ENCODE peak calls at places on chromosomes 3 and 15, in ten cellular contexts. One of them, this sample, is unnamed.

GRCh38 chr3:122101646-122102045 is 46.5 kb downstream of the CD86 start:
- DNase-seq in BJ: no peak
- DNase-seq in HL-60: no peak
- DNase-seq in mucosa of descending colon: peak
- DNase-seq in HFF-Myc: peak
- DNase-seq in esophagus squamous epithelium: no peak
- DNase-seq in upper lobe of right lung: no peak
- DNase-seq in Peyer's patch: no peak
- DNase-seq in HCT116: peak
- DNase-seq in Panc1: peak
- DNase-seq in this sample: peak

GRCh38 chr3:104763007-104763406 is 603.7 kb upstream of the ALCAM start:
- DNase-seq in esophagus squamous epithelium: no peak
- DNase-seq in HFF-Myc: peak
- DNase-seq in Panc1: no peak
- DNase-seq in BJ: no peak
- DNase-seq in HCT116: no peak
- DNase-seq in mucosa of descending colon: no peak
- DNase-seq in upper lobe of right lung: no peak
- DNase-seq in Peyer's patch: no peak
- DNase-seq in HL-60: no peak
- DNase-seq in this sample: peak

GRCh38 chr3:135929670-135930069 is 35.9 kb upstream of the PPP2R3A start:
- DNase-seq in Panc1: no peak
- DNase-seq in esophagus squamous epithelium: no peak
- DNase-seq in upper lobe of right lung: no peak
- DNase-seq in HL-60: no peak
- DNase-seq in mucosa of descending colon: peak
- DNase-seq in BJ: peak
- DNase-seq in HFF-Myc: peak
- DNase-seq in HCT116: no peak
- DNase-seq in Peyer's patch: no peak
- DNase-seq in this sample: no peak

GRCh38 chr3:12750658-12751071 is 8.4 kb downstream of the TMEM40 start:
- DNase-seq in HL-60: no peak
- DNase-seq in mucosa of descending colon: no peak
- DNase-seq in Peyer's patch: no peak
- DNase-seq in upper lobe of right lung: no peak
- DNase-seq in Panc1: no peak
- DNase-seq in BJ: peak
- DNase-seq in HCT116: no peak
- DNase-seq in esophagus squamous epithelium: no peak
- DNase-seq in HFF-Myc: peak
- DNase-seq in this sample: no peak

GRCh38 chr3:128447561-128448013 is 19.1 kb downstream of the DNAJB8 start:
- DNase-seq in HL-60: no peak
- DNase-seq in Panc1: no peak
- DNase-seq in Peyer's patch: no peak
- DNase-seq in upper lobe of right lung: no peak
- DNase-seq in HCT116: no peak
- DNase-seq in esophagus squamous epithelium: no peak
- DNase-seq in HFF-Myc: no peak
- DNase-seq in mucosa of descending colon: no peak
- DNase-seq in BJ: no peak
- DNase-seq in this sample: peak

GRCh38 chr3:109702252-109702651 is 364.9 kb upstream of the DPPA4 start:
- DNase-seq in mucosa of descending colon: no peak
- DNase-seq in esophagus squamous epithelium: no peak
- DNase-seq in BJ: no peak
- DNase-seq in Peyer's patch: no peak
- DNase-seq in upper lobe of right lung: no peak
- DNase-seq in HL-60: peak
- DNase-seq in Panc1: no peak
- DNase-seq in HFF-Myc: no peak
- DNase-seq in HCT116: no peak
- DNase-seq in this sample: no peak

GRCh38 chr3:127738192-127738840 is 65.6 kb downstream of the ABTB1 start:
- DNase-seq in HFF-Myc: peak
- DNase-seq in esophagus squamous epithelium: no peak
- DNase-seq in Panc1: no peak
- DNase-seq in upper lobe of right lung: no peak
- DNase-seq in BJ: no peak
- DNase-seq in HL-60: no peak
- DNase-seq in Peyer's patch: peak
- DNase-seq in HCT116: no peak
- DNase-seq in mucosa of descending colon: peak
- DNase-seq in this sample: no peak

GRCh38 chr15:66780172-66780972 is 78.3 kb downstream of the SMAD6 start:
- DNase-seq in upper lobe of right lung: no peak
- DNase-seq in HFF-Myc: peak
- DNase-seq in mucosa of descending colon: peak
- DNase-seq in Panc1: no peak
- DNase-seq in BJ: no peak
- DNase-seq in Peyer's patch: peak
- DNase-seq in esophagus squamous epithelium: no peak
- DNase-seq in HCT116: no peak
- DNase-seq in HL-60: no peak
- DNase-seq in this sample: peak

GRCh38 chr3:106004841-106005240 is 136.0 kb upstream of the CBLB start:
- DNase-seq in HFF-Myc: no peak
- DNase-seq in upper lobe of right lung: no peak
- DNase-seq in mucosa of descending colon: no peak
- DNase-seq in BJ: no peak
- DNase-seq in HL-60: no peak
- DNase-seq in Peyer's patch: no peak
- DNase-seq in esophagus squamous epithelium: no peak
- DNase-seq in Panc1: no peak
- DNase-seq in HCT116: no peak
- DNase-seq in this sample: no peak

GRCh38 chr3:115999598-115999997 is 376.3 kb downstream of the GAP43 start:
- DNase-seq in esophagus squamous epithelium: no peak
- DNase-seq in Peyer's patch: no peak
- DNase-seq in HCT116: no peak
- DNase-seq in Panc1: no peak
- DNase-seq in HL-60: no peak
- DNase-seq in upper lobe of right lung: no peak
- DNase-seq in BJ: no peak
- DNase-seq in mucosa of descending colon: no peak
- DNase-seq in HFF-Myc: no peak
- DNase-seq in this sample: no peak

GRCh38 chr15:93973287-93973686 is 258.1 kb upstream of the MCTP2 start:
- DNase-seq in Panc1: no peak
- DNase-seq in BJ: no peak
- DNase-seq in upper lobe of right lung: no peak
- DNase-seq in HFF-Myc: no peak
- DNase-seq in esophagus squamous epithelium: no peak
- DNase-seq in Peyer's patch: no peak
- DNase-seq in HCT116: no peak
- DNase-seq in HL-60: no peak
- DNase-seq in mucosa of descending colon: peak
- DNase-seq in this sample: no peak

GRCh38 chr3:124834723-124835718 is 52.1 kb downstream of the ITGB5 start:
- DNase-seq in HCT116: peak
- DNase-seq in HL-60: no peak
- DNase-seq in mucosa of descending colon: peak
- DNase-seq in upper lobe of right lung: no peak
- DNase-seq in Panc1: no peak
- DNase-seq in Peyer's patch: peak
- DNase-seq in esophagus squamous epithelium: no peak
- DNase-seq in HFF-Myc: peak
- DNase-seq in BJ: no peak
- DNase-seq in this sample: peak

GRCh38 chr3:124831631-124832184 is 55.5 kb downstream of the ITGB5 start:
- DNase-seq in Peyer's patch: no peak
- DNase-seq in Panc1: no peak
- DNase-seq in HCT116: no peak
- DNase-seq in HL-60: no peak
- DNase-seq in mucosa of descending colon: no peak
- DNase-seq in upper lobe of right lung: no peak
- DNase-seq in HFF-Myc: no peak
- DNase-seq in esophagus squamous epithelium: no peak
- DNase-seq in BJ: no peak
- DNase-seq in this sample: no peak

GRCh38 chr3:124833710-124834332 is 53.3 kb downstream of the ITGB5 start:
- DNase-seq in BJ: no peak
- DNase-seq in upper lobe of right lung: no peak
- DNase-seq in HL-60: no peak
- DNase-seq in mucosa of descending colon: no peak
- DNase-seq in Panc1: no peak
- DNase-seq in esophagus squamous epithelium: no peak
- DNase-seq in HCT116: no peak
- DNase-seq in Peyer's patch: no peak
- DNase-seq in HFF-Myc: no peak
- DNase-seq in this sample: no peak

GRCh38 chr3:124829819-124830554 is 57.2 kb downstream of the ITGB5 start:
- DNase-seq in upper lobe of right lung: no peak
- DNase-seq in HFF-Myc: no peak
- DNase-seq in Peyer's patch: no peak
- DNase-seq in HL-60: no peak
- DNase-seq in mucosa of descending colon: no peak
- DNase-seq in esophagus squamous epithelium: no peak
- DNase-seq in HCT116: no peak
- DNase-seq in BJ: no peak
- DNase-seq in Panc1: no peak
- DNase-seq in this sample: no peak

GRCh38 chr3:124832782-124833709 is 54.1 kb downstream of the ITGB5 start:
- DNase-seq in mucosa of descending colon: no peak
- DNase-seq in HFF-Myc: peak
- DNase-seq in HCT116: no peak
- DNase-seq in BJ: peak
- DNase-seq in esophagus squamous epithelium: no peak
- DNase-seq in upper lobe of right lung: no peak
- DNase-seq in Peyer's patch: no peak
- DNase-seq in HL-60: no peak
- DNase-seq in Panc1: no peak
- DNase-seq in this sample: peak
- H3K4me3 ChIP-seq in mucosa of descending colon: no peak
- H3K4me3 ChIP-seq in HFF-Myc: no peak
- H3K4me3 ChIP-seq in HCT116: no peak
- H3K4me3 ChIP-seq in BJ: no peak
- H3K4me3 ChIP-seq in esophagus squamous epithelium: no peak
- H3K4me3 ChIP-seq in upper lobe of right lung: no peak
- H3K4me3 ChIP-seq in Peyer's patch: no peak
- H3K4me3 ChIP-seq in HL-60: no peak
- H3K4me3 ChIP-seq in Panc1: no peak
- H3K4me3 ChIP-seq in this sample: no peak

GRCh38 chr15:31605467-31605931 is 278.9 kb downstream of the KLF13 start:
- DNase-seq in mucosa of descending colon: no peak
- DNase-seq in HCT116: no peak
- DNase-seq in HFF-Myc: no peak
- DNase-seq in esophagus squamous epithelium: no peak
- DNase-seq in Peyer's patch: no peak
- DNase-seq in Panc1: no peak
- DNase-seq in BJ: no peak
- DNase-seq in upper lobe of right lung: no peak
- DNase-seq in HL-60: no peak
- DNase-seq in this sample: no peak
- TF ChIP-seq CTCF in mucosa of descending colon: no peak
- TF ChIP-seq CTCF in HCT116: no peak
- TF ChIP-seq CTCF in HFF-Myc: peak
- TF ChIP-seq CTCF in esophagus squamous epithelium: no peak
- TF ChIP-seq CTCF in Peyer's patch: no peak
- TF ChIP-seq CTCF in Panc1: peak
- TF ChIP-seq CTCF in BJ: peak
- TF ChIP-seq CTCF in upper lobe of right lung: no peak
- TF ChIP-seq CTCF in HL-60: no peak
- TF ChIP-seq CTCF in this sample: peak

GRCh38 chr3:69012111-69012835 is 1.2 kb downstream of the EOGT start:
- DNase-seq in HL-60: no peak
- DNase-seq in mucosa of descending colon: peak
- DNase-seq in Peyer's patch: no peak
- DNase-seq in esophagus squamous epithelium: no peak
- DNase-seq in Panc1: no peak
- DNase-seq in HFF-Myc: peak
- DNase-seq in HCT116: no peak
- DNase-seq in upper lobe of right lung: peak
- DNase-seq in BJ: peak
- DNase-seq in this sample: no peak

GRCh38 chr3:69009559-69010410 is 3.7 kb downstream of the EOGT start:
- DNase-seq in esophagus squamous epithelium: no peak
- DNase-seq in HL-60: no peak
- DNase-seq in Peyer's patch: no peak
- DNase-seq in Panc1: no peak
- DNase-seq in upper lobe of right lung: no peak
- DNase-seq in HCT116: no peak
- DNase-seq in BJ: peak
- DNase-seq in HFF-Myc: peak
- DNase-seq in mucosa of descending colon: no peak
- DNase-seq in this sample: no peak

GRCh38 chr3:69012836-69013255 is 638 bp downstream of the EOGT start:
- DNase-seq in HCT116: no peak
- DNase-seq in esophagus squamous epithelium: no peak
- DNase-seq in Panc1: no peak
- DNase-seq in mucosa of descending colon: peak
- DNase-seq in Peyer's patch: no peak
- DNase-seq in upper lobe of right lung: peak
- DNase-seq in BJ: no peak
- DNase-seq in HL-60: no peak
- DNase-seq in HFF-Myc: no peak
- DNase-seq in this sample: no peak

GRCh38 chr3:69013256-69014021 is at the start of gene EOGT:
- DNase-seq in HL-60: peak
- DNase-seq in Panc1: peak
- DNase-seq in HCT116: peak
- DNase-seq in BJ: peak
- DNase-seq in HFF-Myc: no peak
- DNase-seq in upper lobe of right lung: peak
- DNase-seq in esophagus squamous epithelium: no peak
- DNase-seq in mucosa of descending colon: peak
- DNase-seq in Peyer's patch: peak
- DNase-seq in this sample: no peak

DNA sequence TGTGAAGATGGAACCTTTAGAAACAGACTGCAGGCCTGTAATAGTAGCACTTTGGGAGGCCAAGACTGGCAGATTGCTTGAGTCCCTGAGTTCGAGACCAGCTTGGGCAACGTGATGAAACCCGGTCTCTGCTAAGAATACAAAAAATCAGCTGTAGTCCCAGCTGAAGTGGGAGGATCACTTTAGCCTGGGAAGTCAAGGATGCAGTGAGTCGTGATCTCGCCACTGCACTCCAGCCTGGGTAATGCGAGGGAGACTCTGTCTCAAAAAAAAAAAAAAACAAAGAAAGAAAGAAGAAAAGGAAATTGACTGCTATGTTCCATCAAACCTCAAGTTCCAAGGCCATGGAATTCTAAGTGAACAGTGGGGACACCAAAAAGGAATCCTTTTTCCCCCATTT is 2.2 kb downstream of the EOGT start:
- DNase-seq in HL-60: no peak
- DNase-seq in BJ: no peak
- DNase-seq in HCT116: no peak
- DNase-seq in esophagus squamous epithelium: no peak
- DNase-seq in HFF-Myc: no peak
- DNase-seq in mucosa of descending colon: no peak
- DNase-seq in Panc1: no peak
- DNase-seq in upper lobe of right lung: no peak
- DNase-seq in Peyer's patch: no peak
- DNase-seq in this sample: no peak
- H3K4me3 ChIP-seq in HL-60: no peak
- H3K4me3 ChIP-seq in BJ: no peak
- H3K4me3 ChIP-seq in HCT116: no peak
- H3K4me3 ChIP-seq in esophagus squamous epithelium: no peak
- H3K4me3 ChIP-seq in HFF-Myc: no peak
- H3K4me3 ChIP-seq in mucosa of descending colon: no peak
- H3K4me3 ChIP-seq in Panc1: no peak
- H3K4me3 ChIP-seq in upper lobe of right lung: peak
- H3K4me3 ChIP-seq in Peyer's patch: no peak
- H3K4me3 ChIP-seq in this sample: no peak

GRCh38 chr3:38345879-38346583 is 554 bp upstream of the XYLB start:
- DNase-seq in HFF-Myc: no peak
- DNase-seq in mucosa of descending colon: no peak
- DNase-seq in HCT116: no peak
- DNase-seq in Peyer's patch: no peak
- DNase-seq in Panc1: no peak
- DNase-seq in HL-60: no peak
- DNase-seq in esophagus squamous epithelium: no peak
- DNase-seq in BJ: no peak
- DNase-seq in upper lobe of right lung: no peak
- DNase-seq in this sample: no peak
- TF ChIP-seq CTCF in HFF-Myc: no peak
- TF ChIP-seq CTCF in mucosa of descending colon: no peak
- TF ChIP-seq CTCF in HCT116: no peak
- TF ChIP-seq CTCF in Peyer's patch: no peak
- TF ChIP-seq CTCF in Panc1: no peak
- TF ChIP-seq CTCF in HL-60: no peak
- TF ChIP-seq CTCF in esophagus squamous epithelium: no peak
- TF ChIP-seq CTCF in BJ: no peak
- TF ChIP-seq CTCF in upper lobe of right lung: no peak
- TF ChIP-seq CTCF in this sample: no peak